ENCODE peak calls at places on chromosome 21, in eight cellular contexts. C is smooth muscle cell of the brain vasculature; D is stimulated activated naive B cell treated with anti-CD40 and anti-IgM and Interleukin-4, amounts not matched to agents 10 μg/mL and 1 μg/mL and 100 μg/mL, for 72 hours; G is fibroblast of gingiva; T is stimulated activated CD8-positive, alpha-beta memory T cell treated with anti-CD3 and anti-CD28 coated beads, Interleukin-15, amount 100 ng/mL, for 1 hour; I is GM13977; S is WERI-Rb-1; U is left colon. K is an unnamed sample.

GRCh38 chr21:15293251-15293650 is 228.5 kb upstream of the NRIP1 start:
- DNase-seq in C (peak), D (no peak), G (peak), T (no peak), I (no peak), S (no peak), U (no peak), K (no peak)

GRCh38 chr21:16134134-16134533 is 404.4 kb downstream of the USP25 start:
- DNase-seq in C (no peak), D (no peak), G (no peak), T (no peak), I (no peak), S (no peak), U (no peak), K (no peak)

GRCh38 chr21:33238565-33239255 is 9.0 kb downstream of the IFNAR2 start:
- DNase-seq in C (no peak), D (no peak), G (no peak), T (no peak), I (peak), S (no peak), U (no peak), K (no peak)

GRCh38 chr21:39659070-39659815 is 46.5 kb downstream of the B3GALT5 start:
- DNase-seq in C (no peak), D (no peak), G (no peak), T (no peak), I (no peak), S (no peak), U (no peak), K (no peak)

GRCh38 chr21:44874240-44874496 is 678 bp upstream of the PTTG1IP start:
- DNase-seq in C (no peak), D (no peak), G (no peak), T (no peak), I (no peak), S (no peak), U (no peak), K (no peak)

GRCh38 chr21:42833439-42833815 is 45.9 kb downstream of the WDR4 start:
- DNase-seq in C (no peak), D (no peak), G (no peak), T (no peak), I (peak), S (peak), U (peak), K (no peak)

GRCh38 chr21:42763578-42764442 is 110.4 kb downstream of the PDE9A start:
- DNase-seq in C (no peak), D (no peak), G (no peak), T (no peak), I (no peak), S (no peak), U (no peak), K (no peak)

GRCh38 chr21:45388611-45389296 is 16.2 kb upstream of the COL18A1 start:
- DNase-seq in C (no peak), D (no peak), G (no peak), T (no peak), I (no peak), S (no peak), U (no peak), K (no peak)

GRCh38 chr21:39319814-39320332 is 6.4 kb upstream of the BRWD1 start:
- DNase-seq in C (no peak), D (no peak), G (peak), T (no peak), I (no peak), S (peak), U (no peak), K (no peak)

GRCh38 chr21:45590726-45591618 is 48.7 kb upstream of the SLC19A1 start:
- DNase-seq in C (no peak), D (peak), G (no peak), T (no peak), I (peak), S (peak), U (peak), K (no peak)

K was measured in NCI-H1048.